ENCODE peak calls at places on chromosomes 13 and 19, in nine cellular contexts. M is stimulated activated effector memory CD8-positive, alpha-beta T cell treated with anti-CD3 and anti-CD28 coated beads, Interleukin-12 subunit alpha, Interleukin-12 subunit beta, amount 100 ng/mL, for 72 hours; W is omental fat pad; G is psoas muscle; Z is IMR-90; P is T-helper 17 cell; I is activated naive CD8-positive, alpha-beta T cell treated with anti-CD3 and anti-CD28 coated beads, Interleukin-2, amount 50 U/mL, for 24 hours; K is RWPE2; T is activated CD8-positive, alpha-beta memory T cell treated with anti-CD3 and anti-CD28 coated beads, Interleukin-2, amount 10 ng/mL, durations not matched to agents 7 days and 5 days. S is an unnamed sample.

GRCh38 chr13:40993987-40994386 is 25.1 kb downstream of the ELF1 start:
- ATAC-seq in Z (no peak), P (peak; percentile 27), I (no peak), T (no peak), M (no peak), K (peak; percentile 99), G (no peak), W (no peak), S (no peak)

GRCh38 chr13:60756306-60756705 is 359.3 kb downstream of the TDRD3 start:
- ATAC-seq in I (no peak), G (no peak), Z (no peak), P (no peak), K (no peak), M (no peak), W (peak; percentile 74), T (no peak), S (no peak)

GRCh38 chr19:37007587-37008220 is 70.5 kb upstream of the ZNF420 start:
- ATAC-seq in I (no peak), G (peak; percentile 42), K (no peak), P (no peak), T (peak; percentile 73), Z (no peak), M (peak; percentile 44), W (no peak), S (peak; percentile 55)

GRCh38 chr19:44635581-44636438 is 7.9 kb upstream of the PVR start:
- ATAC-seq in M (no peak), T (no peak), P (no peak), Z (peak; percentile 72), G (no peak), K (peak; percentile 45), W (peak; percentile 70), I (no peak), S (no peak)

GRCh38 chr19:19110410-19111137 is 27.7 kb downstream of the TMEM161A start:
- ATAC-seq in I (peak; percentile 41), P (peak; percentile 39), G (peak; percentile 21), W (no peak), K (peak; percentile 39), M (peak; percentile 56), T (peak; percentile 52), Z (no peak), S (no peak)

GRCh38 chr19:46985532-46986415 is 33.9 kb upstream of the NPAS1 start:
- ATAC-seq in Z (no peak), K (no peak), T (no peak), M (no peak), P (no peak), W (no peak), G (no peak), I (no peak), S (no peak)

GRCh38 chr19:39156230-39156890 is 30.8 kb downstream of the PAK4 start:
- ATAC-seq in K (peak; percentile 30), T (no peak), Z (peak; percentile 79), M (no peak), W (peak; percentile 11), P (no peak), I (no peak), G (no peak), S (peak; percentile 36)

GRCh38 chr19:50792246-50792851 is 2.1 kb downstream of the ACP4 start:
- ATAC-seq in Z (no peak), I (no peak), T (no peak), K (no peak), W (no peak), M (no peak), G (no peak), P (no peak), S (no peak)

GRCh38 chr13:61095885-61096284 is 319.8 kb downstream of the PCDH20 start:
- ATAC-seq in P (no peak), T (no peak), G (no peak), M (no peak), I (no peak), W (no peak), K (no peak), Z (no peak), S (no peak)

GRCh38 chr19:18468517-18468916 is 30.6 kb upstream of the ISYNA1 start:
- ATAC-seq in T (no peak), Z (no peak), G (peak; percentile 84), M (peak; percentile 6), P (no peak), W (no peak), K (no peak), I (no peak), S (no peak)

GRCh38 chr13:40479196-40479845 is 187.1 kb downstream of the FOXO1 start:
- ATAC-seq in Z (no peak), T (no peak), G (no peak), M (no peak), I (no peak), K (no peak), P (no peak), W (no peak), S (no peak)

GRCh38 chr19:6811378-6811777 is 38.9 kb downstream of the VAV1 start:
- ATAC-seq in T (no peak), P (no peak), W (no peak), I (no peak), K (no peak), M (no peak), Z (no peak), G (no peak), S (no peak)

GRCh38 chr19:46736544-46737274 is 9.1 kb upstream of the FKRP start:
- ATAC-seq in T (no peak), W (no peak), Z (peak; percentile 22), K (no peak), P (no peak), I (no peak), M (no peak), G (no peak), S (no peak)

GRCh38 chr13:44112700-44113329 is 233.1 kb downstream of the LACC1 start:
- ATAC-seq in Z (no peak), M (peak; percentile 62), K (no peak), W (no peak), T (peak; percentile 23), I (no peak), P (no peak), G (no peak), S (no peak)

GRCh38 chr13:79724348-79725103 is 243.6 kb downstream of the NDFIP2 start:
- ATAC-seq in K (peak; percentile 40), M (no peak), P (no peak), T (no peak), I (no peak), Z (no peak), G (peak; percentile 90), W (peak; percentile 41), S (no peak)

GRCh38 chr13:48562296-48563066 is 29.6 kb upstream of the RCBTB2 start:
- ATAC-seq in T (peak; percentile 92), G (no peak), K (no peak), W (no peak), M (peak; percentile 100), Z (no peak), P (peak; percentile 99), I (peak; percentile 100), S (no peak)

GRCh38 chr19:31943305-31943704 is 402.1 kb upstream of the ZNF507 start:
- ATAC-seq in I (no peak), P (no peak), Z (no peak), M (no peak), K (no peak), G (no peak), T (no peak), W (no peak), S (no peak)

GRCh38 chr13:18960637-18961227 is 220.9 kb downstream of the TUBA3C start:
- ATAC-seq in K (no peak), P (no peak), M (no peak), Z (no peak), T (no peak), I (no peak), G (no peak), W (no peak), S (no peak)

GRCh38 chr19:8475005-8475404 is 27.4 kb downstream of the PRAM1 start:
- ATAC-seq in M (no peak), K (no peak), I (no peak), P (no peak), Z (no peak), W (no peak), G (no peak), T (no peak), S (no peak)

GRCh38 chr13:101917833-101918755 is 465.6 kb downstream of the ITGBL1 start:
- ATAC-seq in P (no peak), Z (no peak), M (no peak), G (no peak), I (no peak), W (no peak), K (peak; percentile 46), T (no peak), S (no peak)

GRCh38 chr19:1567116-1567847 is 843 bp downstream of the MEX3D start:
- ATAC-seq in K (peak; percentile 38), M (no peak), Z (peak; percentile 40), G (no peak), P (no peak), T (no peak), I (no peak), W (no peak), S (peak; percentile 24)

GRCh38 chr19:18340237-18340989 is at the start of gene PGPEP1:
- ATAC-seq in K (peak; percentile 43), P (peak; percentile 57), T (peak; percentile 71), Z (peak; percentile 83), G (peak; percentile 85), I (peak; percentile 52), W (peak; percentile 39), M (peak; percentile 78), S (peak; percentile 79)

GRCh38 chr19:13476071-13476470 is 30.2 kb downstream of the CACNA1A start:
- ATAC-seq in Z (no peak), K (no peak), W (no peak), G (no peak), M (no peak), T (no peak), P (no peak), I (no peak), S (no peak)

GRCh38 chr13:98207411-98207810 is 30.3 kb upstream of the RNF113B start:
- ATAC-seq in M (no peak), W (no peak), K (no peak), G (no peak), T (no peak), I (no peak), Z (peak; percentile 52), P (no peak), S (peak; percentile 37)